ENCODE peak calls at places on chromosome 10, in four cellular contexts. One of them, this sample, is unnamed.

GRCh38 chr10:95133997-95134396 is 60.0 kb upstream of the ACSM6 start:
- DNase-seq in transverse colon: no peak
- DNase-seq in Peyer's patch: no peak
- DNase-seq in colonic mucosa: no peak
- DNase-seq in this sample: no peak

GRCh38 chr10:81838950-81839349 is 36.0 kb upstream of the NRG3 start:
- DNase-seq in Peyer's patch: no peak
- DNase-seq in transverse colon: no peak
- DNase-seq in colonic mucosa: no peak
- DNase-seq in this sample: no peak

GRCh38 chr10:131560166-131560565 is 248.6 kb upstream of the TCERG1L start:
- DNase-seq in Peyer's patch: no peak
- DNase-seq in transverse colon: no peak
- DNase-seq in colonic mucosa: no peak
- DNase-seq in this sample: no peak

GRCh38 chr10:8670461-8670860 is 616.0 kb downstream of the GATA3 start:
- DNase-seq in Peyer's patch: no peak
- DNase-seq in colonic mucosa: no peak
- DNase-seq in transverse colon: no peak
- DNase-seq in this sample: no peak

GRCh38 chr10:129962558-129963075 is 1.5 kb downstream of the EBF3 start:
- DNase-seq in transverse colon: no peak
- DNase-seq in colonic mucosa: no peak
- DNase-seq in Peyer's patch: no peak
- DNase-seq in this sample: no peak

GRCh38 chr10:131675104-131675503 is 225.7 kb upstream of the PPP2R2D start:
- DNase-seq in transverse colon: no peak
- DNase-seq in Peyer's patch: peak
- DNase-seq in colonic mucosa: no peak
- DNase-seq in this sample: no peak

GRCh38 chr10:116170815-116171250 is 102.2 kb downstream of the GFRA1 start:
- DNase-seq in transverse colon: no peak
- DNase-seq in colonic mucosa: no peak
- DNase-seq in Peyer's patch: no peak
- DNase-seq in this sample: no peak

GRCh38 chr10:997266-998022 is 9.2 kb downstream of the GTPBP4 start:
- DNase-seq in transverse colon: no peak
- DNase-seq in Peyer's patch: no peak
- DNase-seq in colonic mucosa: no peak
- DNase-seq in this sample: no peak

GRCh38 chr10:310976-311639 is 175.9 kb downstream of the ZMYND11 start:
- DNase-seq in colonic mucosa: no peak
- DNase-seq in transverse colon: no peak
- DNase-seq in Peyer's patch: no peak
- DNase-seq in this sample: no peak

GRCh38 chr10:79239930-79240713 is 107.1 kb upstream of the PPIF start:
- DNase-seq in colonic mucosa: no peak
- DNase-seq in Peyer's patch: no peak
- DNase-seq in transverse colon: no peak
- DNase-seq in this sample: no peak

GRCh38 chr10:35372329-35372728 is 36.0 kb downstream of the CCNY start:
- DNase-seq in Peyer's patch: no peak
- DNase-seq in transverse colon: no peak
- DNase-seq in colonic mucosa: no peak
- DNase-seq in this sample: peak

GRCh38 chr10:102152545-102152890 is 329 bp downstream of the NOLC1 start:
- DNase-seq in colonic mucosa: no peak
- DNase-seq in Peyer's patch: no peak
- DNase-seq in transverse colon: peak
- DNase-seq in this sample: no peak

GRCh38 chr10:122310311-122311050 is 39.4 kb downstream of the BTBD16 start:
- DNase-seq in transverse colon: peak
- DNase-seq in Peyer's patch: peak
- DNase-seq in colonic mucosa: peak
- DNase-seq in this sample: no peak